ENCODE peak calls at places on chromosomes 12 and 14, in eight cellular contexts. D is prostate gland, B is uterus, K is Peyer's patch, S is A549, N is GM12878, J is transverse colon, L is heart left ventricle. V is an unnamed sample.
A peak's percentile ranks its signal among the peaks of the same experiment; 100 is the strongest.

GRCh38 chr12:12474931-12475485 is 87.7 kb downstream of the DUSP16 start:
- DNase-seq in S (no peak), B (no peak), D (no peak), L (no peak), K (peak; percentile 62), J (no peak), N (peak; percentile 87), V (no peak)

GRCh38 chr12:117889098-117889497 is 79.7 kb downstream of the KSR2 start:
- DNase-seq in J (no peak), S (no peak), L (no peak), B (no peak), N (peak; percentile 43), K (no peak), D (no peak), V (no peak)

GRCh38 chr14:74333909-74334308 is 14.4 kb upstream of the VRTN start:
- DNase-seq in D (no peak), S (no peak), N (no peak), L (no peak), J (no peak), K (no peak), B (no peak), V (no peak)

GRCh38 chr14:49051328-49052060 is 534.7 kb downstream of the RPS29 start:
- DNase-seq in N (no peak), B (no peak), L (no peak), D (no peak), J (no peak), S (no peak), K (no peak), V (no peak)

GRCh38 chr12:77493311-77493710 is 337.4 kb upstream of the NAV3 start:
- DNase-seq in S (no peak), B (no peak), L (no peak), K (no peak), D (no peak), J (no peak), N (no peak), V (no peak)

GRCh38 chr12:115871714-115872113 is 405.8 kb downstream of the MED13L start:
- DNase-seq in S (peak; percentile 66), N (no peak), J (peak; percentile 16), B (no peak), D (no peak), L (no peak), K (peak; percentile 50), V (peak; percentile 11)

GRCh38 chr14:50113381-50113811 is 3.0 kb downstream of the VCPKMT start:
- DNase-seq in K (no peak), J (no peak), D (no peak), B (no peak), S (no peak), L (no peak), N (no peak), V (no peak)

GRCh38 chr12:16606201-16606849 is 363 bp upstream of the LMO3 start:
- DNase-seq in J (no peak), S (no peak), N (no peak), K (no peak), L (peak; percentile 54), D (peak; percentile 16), B (peak; percentile 68), V (no peak)

GRCh38 chr14:68042002-68042401 is 222.4 kb downstream of the RAD51B start:
- DNase-seq in D (no peak), S (no peak), L (no peak), K (no peak), N (no peak), J (no peak), B (no peak), V (no peak)

GRCh38 chr12:75766263-75767160 is 255.1 kb upstream of the KRR1 start:
- DNase-seq in N (no peak), D (no peak), L (no peak), B (no peak), K (no peak), S (peak; percentile 75), J (no peak), V (no peak)

GRCh38 chr12:15928345-15928744 is 17.2 kb downstream of the DERA start:
- DNase-seq in N (peak; percentile 11), L (no peak), S (no peak), B (no peak), D (no peak), J (no peak), K (no peak), V (no peak)

GRCh38 chr14:104953896-104954656 is 24.1 kb downstream of the AHNAK2 start:
- DNase-seq in J (no peak), S (no peak), D (no peak), N (no peak), L (peak; percentile 54), B (no peak), K (no peak), V (no peak)

GRCh38 chr14:98470663-98471062 is 801.3 kb downstream of the BCL11B start:
- DNase-seq in N (no peak), L (no peak), B (no peak), S (no peak), D (no peak), J (no peak), K (no peak), V (no peak)

GRCh38 chr12:121290410-121290809 is 6.1 kb downstream of the CAMKK2 start:
- DNase-seq in L (no peak), K (peak; percentile 7), B (no peak), J (no peak), N (no peak), D (no peak), S (no peak), V (no peak)

GRCh38 chr14:61891810-61892209 is 129.6 kb downstream of the SNAPC1 start:
- DNase-seq in J (no peak), B (no peak), S (no peak), N (no peak), D (no peak), L (no peak), K (no peak), V (no peak)

GRCh38 chr12:128784030-128784770 is 39.6 kb downstream of the SLC15A4 start:
- DNase-seq in D (no peak), S (no peak), K (no peak), N (no peak), B (peak; percentile 49), L (no peak), J (no peak), V (no peak)

GRCh38 chr12:89244536-89244935 is 107.8 kb downstream of the DUSP6 start:
- DNase-seq in B (no peak), D (no peak), K (no peak), L (no peak), S (no peak), N (no peak), J (no peak), V (no peak)

GRCh38 chr14:69501362-69501964 is 16.9 kb downstream of the PLEKHD1 start:
- DNase-seq in J (no peak), D (peak; percentile 36), N (no peak), S (no peak), L (peak; percentile 72), K (no peak), B (no peak), V (no peak)

GRCh38 chr12:124105546-124105945 is 132.5 kb downstream of the ZNF664 start:
- DNase-seq in S (no peak), D (no peak), K (no peak), N (no peak), L (no peak), J (no peak), B (no peak), V (no peak)

GRCh38 chr14:94650444-94650775 is 38.2 kb downstream of the SERPINA3 start:
- DNase-seq in L (no peak), D (no peak), N (no peak), K (no peak), J (no peak), S (no peak), B (no peak), V (no peak)

GRCh38 chr12:120265483-120266179 is at the start of gene PXN:
- DNase-seq in J (peak; percentile 93), S (peak; percentile 76), K (peak; percentile 94), L (peak; percentile 96), D (peak; percentile 84), B (peak; percentile 84), N (peak; percentile 28), V (peak; percentile 89)
- TF ChIP-seq POLR2A in J (peak; percentile 52), S (peak; percentile 67), K (peak; percentile 50), L (no peak), D (peak; percentile 82), B (peak; percentile 88), N (peak; percentile 78), V (no peak)

DNA sequence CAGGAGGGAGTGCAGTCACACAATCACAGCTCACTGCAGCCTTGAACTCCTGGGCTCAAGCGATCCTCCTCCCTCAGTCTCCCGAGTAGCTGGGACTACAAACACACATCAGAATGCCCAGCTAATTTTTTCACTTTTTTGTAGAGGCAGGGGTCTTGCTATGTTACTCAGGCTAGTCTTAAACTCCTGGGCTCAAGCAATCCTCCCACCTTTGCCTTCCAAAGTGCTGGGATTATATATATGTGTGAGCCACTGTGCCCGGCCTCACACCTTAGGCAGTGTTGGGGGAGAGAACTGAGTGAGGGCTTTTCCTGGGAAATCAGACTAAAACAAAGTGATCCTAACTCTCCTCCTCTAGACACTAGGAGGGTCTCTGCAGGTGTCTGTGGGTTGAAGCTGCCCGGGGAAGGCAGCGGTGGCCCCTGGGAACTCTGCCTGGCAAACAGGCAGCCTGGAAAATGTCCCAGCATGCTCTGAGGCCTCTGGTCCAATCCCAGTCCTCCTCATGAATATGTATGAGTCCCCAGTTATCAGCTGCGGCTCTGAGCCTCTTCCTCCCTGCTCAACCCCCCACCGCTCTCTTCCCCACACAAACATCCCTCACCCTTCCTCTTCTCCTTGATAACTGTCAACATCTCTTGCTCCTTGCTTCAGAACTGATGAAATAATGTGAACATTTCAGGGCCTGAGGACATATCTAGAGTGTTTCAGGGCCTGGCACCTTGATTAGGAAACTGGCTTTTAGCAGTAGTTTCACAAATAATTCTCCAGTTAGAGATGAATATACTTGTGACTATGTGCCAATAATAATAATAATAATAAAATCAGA is 7.9 kb upstream of the NAA25 start:
- DNase-seq in D (no peak), B (peak; percentile 24), K (peak; percentile 74), J (peak; percentile 41), N (no peak), L (peak; percentile 79), S (peak; percentile 28), V (peak; percentile 82)
- TF ChIP-seq POLR2A in D (no peak), B (no peak), K (peak; percentile 31), J (no peak), N (no peak), L (no peak), S (peak; percentile 28), V (peak; percentile 69)

DNA sequence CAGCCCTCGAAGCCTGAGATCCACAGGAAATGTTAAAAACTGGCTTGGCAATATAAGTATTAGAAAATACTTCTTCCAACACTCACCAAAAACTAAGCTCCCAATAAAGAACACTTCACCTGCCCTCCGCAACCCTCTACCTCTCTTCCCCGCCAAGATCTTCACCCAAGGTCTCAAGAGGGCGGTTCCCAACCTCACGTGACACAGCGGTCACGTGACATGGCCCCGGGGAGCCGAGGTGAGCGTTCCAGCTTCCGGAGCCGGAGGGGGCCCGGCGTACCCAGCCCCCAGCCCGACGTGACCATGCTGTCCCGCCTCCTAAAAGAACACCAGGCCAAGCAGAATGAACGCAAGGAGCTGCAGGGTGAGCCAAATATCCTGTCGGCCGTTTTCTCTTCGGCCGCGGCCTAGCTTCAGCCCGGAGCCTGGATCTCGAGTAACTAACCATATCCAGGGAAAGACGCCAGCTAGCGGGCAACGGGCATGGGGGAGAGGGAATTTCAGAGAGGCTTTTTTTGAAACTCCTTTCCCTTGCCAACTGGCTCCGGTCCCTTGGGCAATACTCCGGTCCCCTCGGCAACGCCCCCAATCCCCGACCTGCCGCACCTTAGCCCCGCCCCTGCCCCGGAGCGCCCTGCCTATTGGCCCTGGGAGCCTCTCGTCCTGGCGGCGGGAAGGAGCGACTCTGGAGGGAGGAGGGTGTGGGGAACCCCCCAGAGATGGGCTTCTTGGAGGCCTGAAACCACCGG is at the start of gene BLOC1S1:
- DNase-seq in L (peak; percentile 96), N (peak; percentile 73), B (peak; percentile 93), K (peak; percentile 97), D (peak; percentile 89), J (peak; percentile 96), S (peak; percentile 95), V (peak; percentile 97)
- TF ChIP-seq POLR2A in L (no peak), N (peak; percentile 74), B (peak; percentile 44), K (peak; percentile 51), D (peak; percentile 51), J (peak; percentile 70), S (peak; percentile 37), V (peak; percentile 72)

GRCh38 chr12:50504798-50505385 is at the start of gene DIP2B:
- DNase-seq in S (peak; percentile 73), L (peak; percentile 98), N (peak; percentile 50), K (peak; percentile 98), D (peak; percentile 94), J (peak; percentile 96), B (peak; percentile 95), V (peak; percentile 97)
- TF ChIP-seq POLR2A in S (peak; percentile 66), L (no peak), N (peak; percentile 85), K (no peak), D (peak; percentile 85), J (peak; percentile 72), B (peak; percentile 64), V (peak; percentile 30)

V was measured in erythroblast.